ENCODE peak calls at places on chromosomes 4 and X, in ten cellular contexts. One of them, this sample, is unnamed.

GRCh38 chrX:115573172-115573571 is 12.2 kb downstream of the PLS3 start:
- DNase-seq in GM12891: no peak
- DNase-seq in activated CD4-positive, alpha-beta T cell treated with anti-CD3 and anti-CD28 coated beads for 48 hours: no peak
- DNase-seq in cardiac muscle cell: no peak
- DNase-seq in substantia nigra: no peak
- DNase-seq in posterior cingulate gyrus: no peak
- DNase-seq in stimulated activated CD4-positive, alpha-beta T cell treated with anti-CD3 and anti-CD28 coated beads, Interleukin-15, amount 100 ng/mL, for 1 hour: no peak
- DNase-seq in PC-3: no peak
- DNase-seq in body of pancreas: no peak
- DNase-seq in glutamatergic neuron: no peak
- DNase-seq in this sample: no peak

GRCh38 chrX:130539721-130540321 is 138.0 kb downstream of the RBMX2 start:
- DNase-seq in activated CD4-positive, alpha-beta T cell treated with anti-CD3 and anti-CD28 coated beads for 48 hours: peak; percentile 57
- DNase-seq in glutamatergic neuron: peak; percentile 45
- DNase-seq in stimulated activated CD4-positive, alpha-beta T cell treated with anti-CD3 and anti-CD28 coated beads, Interleukin-15, amount 100 ng/mL, for 1 hour: no peak
- DNase-seq in posterior cingulate gyrus: no peak
- DNase-seq in PC-3: peak; percentile 63
- DNase-seq in cardiac muscle cell: peak; percentile 75
- DNase-seq in substantia nigra: no peak
- DNase-seq in body of pancreas: peak; percentile 45
- DNase-seq in GM12891: no peak
- DNase-seq in this sample: peak; percentile 31

GRCh38 chrX:30941898-30942297 is 52.8 kb upstream of the TAB3 start:
- DNase-seq in glutamatergic neuron: no peak
- DNase-seq in activated CD4-positive, alpha-beta T cell treated with anti-CD3 and anti-CD28 coated beads for 48 hours: no peak
- DNase-seq in stimulated activated CD4-positive, alpha-beta T cell treated with anti-CD3 and anti-CD28 coated beads, Interleukin-15, amount 100 ng/mL, for 1 hour: no peak
- DNase-seq in PC-3: peak; percentile 25
- DNase-seq in cardiac muscle cell: no peak
- DNase-seq in GM12891: no peak
- DNase-seq in body of pancreas: no peak
- DNase-seq in substantia nigra: no peak
- DNase-seq in posterior cingulate gyrus: no peak
- DNase-seq in this sample: no peak

GRCh38 chr4:23022032-23022431 is 329.3 kb downstream of the GBA3 start:
- DNase-seq in PC-3: peak; percentile 89
- DNase-seq in glutamatergic neuron: no peak
- DNase-seq in cardiac muscle cell: no peak
- DNase-seq in stimulated activated CD4-positive, alpha-beta T cell treated with anti-CD3 and anti-CD28 coated beads, Interleukin-15, amount 100 ng/mL, for 1 hour: no peak
- DNase-seq in activated CD4-positive, alpha-beta T cell treated with anti-CD3 and anti-CD28 coated beads for 48 hours: no peak
- DNase-seq in substantia nigra: no peak
- DNase-seq in body of pancreas: no peak
- DNase-seq in posterior cingulate gyrus: no peak
- DNase-seq in GM12891: no peak
- DNase-seq in this sample: no peak

GRCh38 chrX:65451663-65452062 is 82.9 kb downstream of the LAS1L start:
- DNase-seq in cardiac muscle cell: peak; percentile 26
- DNase-seq in glutamatergic neuron: no peak
- DNase-seq in PC-3: peak; percentile 53
- DNase-seq in stimulated activated CD4-positive, alpha-beta T cell treated with anti-CD3 and anti-CD28 coated beads, Interleukin-15, amount 100 ng/mL, for 1 hour: no peak
- DNase-seq in body of pancreas: no peak
- DNase-seq in substantia nigra: no peak
- DNase-seq in activated CD4-positive, alpha-beta T cell treated with anti-CD3 and anti-CD28 coated beads for 48 hours: peak; percentile 13
- DNase-seq in posterior cingulate gyrus: no peak
- DNase-seq in GM12891: peak; percentile 5
- DNase-seq in this sample: peak; percentile 9

GRCh38 chrX:16665089-16665488 is 15.1 kb downstream of the S100G start:
- DNase-seq in cardiac muscle cell: no peak
- DNase-seq in body of pancreas: no peak
- DNase-seq in stimulated activated CD4-positive, alpha-beta T cell treated with anti-CD3 and anti-CD28 coated beads, Interleukin-15, amount 100 ng/mL, for 1 hour: no peak
- DNase-seq in GM12891: no peak
- DNase-seq in substantia nigra: no peak
- DNase-seq in PC-3: no peak
- DNase-seq in posterior cingulate gyrus: no peak
- DNase-seq in glutamatergic neuron: no peak
- DNase-seq in activated CD4-positive, alpha-beta T cell treated with anti-CD3 and anti-CD28 coated beads for 48 hours: no peak
- DNase-seq in this sample: no peak

GRCh38 chrX:15451913-15452312 is 41.2 kb downstream of the PIR start:
- DNase-seq in cardiac muscle cell: no peak
- DNase-seq in PC-3: no peak
- DNase-seq in GM12891: no peak
- DNase-seq in stimulated activated CD4-positive, alpha-beta T cell treated with anti-CD3 and anti-CD28 coated beads, Interleukin-15, amount 100 ng/mL, for 1 hour: no peak
- DNase-seq in posterior cingulate gyrus: no peak
- DNase-seq in body of pancreas: no peak
- DNase-seq in glutamatergic neuron: no peak
- DNase-seq in activated CD4-positive, alpha-beta T cell treated with anti-CD3 and anti-CD28 coated beads for 48 hours: no peak
- DNase-seq in substantia nigra: no peak
- DNase-seq in this sample: no peak

GRCh38 chr4:176387571-176387970 is 67.8 kb downstream of the SPCS3 start:
- DNase-seq in stimulated activated CD4-positive, alpha-beta T cell treated with anti-CD3 and anti-CD28 coated beads, Interleukin-15, amount 100 ng/mL, for 1 hour: no peak
- DNase-seq in cardiac muscle cell: no peak
- DNase-seq in body of pancreas: no peak
- DNase-seq in GM12891: no peak
- DNase-seq in glutamatergic neuron: no peak
- DNase-seq in PC-3: peak; percentile 66
- DNase-seq in activated CD4-positive, alpha-beta T cell treated with anti-CD3 and anti-CD28 coated beads for 48 hours: no peak
- DNase-seq in posterior cingulate gyrus: no peak
- DNase-seq in substantia nigra: no peak
- DNase-seq in this sample: no peak

GRCh38 chrX:130916636-130917422 is 13.8 kb upstream of the ENOX2 start:
- DNase-seq in body of pancreas: peak; percentile 29
- DNase-seq in stimulated activated CD4-positive, alpha-beta T cell treated with anti-CD3 and anti-CD28 coated beads, Interleukin-15, amount 100 ng/mL, for 1 hour: peak; percentile 2
- DNase-seq in substantia nigra: no peak
- DNase-seq in activated CD4-positive, alpha-beta T cell treated with anti-CD3 and anti-CD28 coated beads for 48 hours: peak; percentile 25
- DNase-seq in cardiac muscle cell: peak; percentile 70
- DNase-seq in GM12891: peak; percentile 9
- DNase-seq in posterior cingulate gyrus: peak; percentile 84
- DNase-seq in PC-3: peak; percentile 42
- DNase-seq in glutamatergic neuron: peak; percentile 28
- DNase-seq in this sample: peak; percentile 22

GRCh38 chr4:157776930-157777329 is 395.9 kb downstream of the GASK1B start:
- DNase-seq in posterior cingulate gyrus: no peak
- DNase-seq in PC-3: no peak
- DNase-seq in substantia nigra: no peak
- DNase-seq in GM12891: no peak
- DNase-seq in activated CD4-positive, alpha-beta T cell treated with anti-CD3 and anti-CD28 coated beads for 48 hours: no peak
- DNase-seq in glutamatergic neuron: no peak
- DNase-seq in cardiac muscle cell: no peak
- DNase-seq in body of pancreas: no peak
- DNase-seq in stimulated activated CD4-positive, alpha-beta T cell treated with anti-CD3 and anti-CD28 coated beads, Interleukin-15, amount 100 ng/mL, for 1 hour: no peak
- DNase-seq in this sample: no peak

GRCh38 chr4:2299794-2300193 is 37.9 kb upstream of the MXD4 start:
- DNase-seq in activated CD4-positive, alpha-beta T cell treated with anti-CD3 and anti-CD28 coated beads for 48 hours: no peak
- DNase-seq in PC-3: no peak
- DNase-seq in GM12891: no peak
- DNase-seq in body of pancreas: no peak
- DNase-seq in substantia nigra: no peak
- DNase-seq in stimulated activated CD4-positive, alpha-beta T cell treated with anti-CD3 and anti-CD28 coated beads, Interleukin-15, amount 100 ng/mL, for 1 hour: no peak
- DNase-seq in glutamatergic neuron: no peak
- DNase-seq in cardiac muscle cell: no peak
- DNase-seq in posterior cingulate gyrus: no peak
- DNase-seq in this sample: no peak

GRCh38 chr4:89496851-89497250 is 189.3 kb upstream of the GPRIN3 start:
- DNase-seq in posterior cingulate gyrus: no peak
- DNase-seq in glutamatergic neuron: no peak
- DNase-seq in body of pancreas: no peak
- DNase-seq in GM12891: no peak
- DNase-seq in PC-3: no peak
- DNase-seq in cardiac muscle cell: no peak
- DNase-seq in substantia nigra: no peak
- DNase-seq in activated CD4-positive, alpha-beta T cell treated with anti-CD3 and anti-CD28 coated beads for 48 hours: no peak
- DNase-seq in stimulated activated CD4-positive, alpha-beta T cell treated with anti-CD3 and anti-CD28 coated beads, Interleukin-15, amount 100 ng/mL, for 1 hour: no peak
- DNase-seq in this sample: no peak

GRCh38 chrX:130975947-130976346 is 72.9 kb upstream of the ENOX2 start:
- DNase-seq in activated CD4-positive, alpha-beta T cell treated with anti-CD3 and anti-CD28 coated beads for 48 hours: peak; percentile 37
- DNase-seq in body of pancreas: peak; percentile 18
- DNase-seq in cardiac muscle cell: peak; percentile 75
- DNase-seq in PC-3: peak; percentile 79
- DNase-seq in glutamatergic neuron: peak; percentile 26
- DNase-seq in GM12891: no peak
- DNase-seq in posterior cingulate gyrus: no peak
- DNase-seq in stimulated activated CD4-positive, alpha-beta T cell treated with anti-CD3 and anti-CD28 coated beads, Interleukin-15, amount 100 ng/mL, for 1 hour: no peak
- DNase-seq in substantia nigra: no peak
- DNase-seq in this sample: peak; percentile 15

GRCh38 chr4:41715155-41715554 is 33.4 kb downstream of the PHOX2B start:
- DNase-seq in stimulated activated CD4-positive, alpha-beta T cell treated with anti-CD3 and anti-CD28 coated beads, Interleukin-15, amount 100 ng/mL, for 1 hour: no peak
- DNase-seq in GM12891: no peak
- DNase-seq in substantia nigra: no peak
- DNase-seq in body of pancreas: no peak
- DNase-seq in activated CD4-positive, alpha-beta T cell treated with anti-CD3 and anti-CD28 coated beads for 48 hours: no peak
- DNase-seq in PC-3: no peak
- DNase-seq in posterior cingulate gyrus: no peak
- DNase-seq in cardiac muscle cell: no peak
- DNase-seq in glutamatergic neuron: no peak
- DNase-seq in this sample: no peak

GRCh38 chr4:56696056-56696455 is 15.0 kb upstream of the HOPX start:
- DNase-seq in cardiac muscle cell: no peak
- DNase-seq in GM12891: no peak
- DNase-seq in glutamatergic neuron: no peak
- DNase-seq in posterior cingulate gyrus: no peak
- DNase-seq in PC-3: peak; percentile 63
- DNase-seq in activated CD4-positive, alpha-beta T cell treated with anti-CD3 and anti-CD28 coated beads for 48 hours: no peak
- DNase-seq in stimulated activated CD4-positive, alpha-beta T cell treated with anti-CD3 and anti-CD28 coated beads, Interleukin-15, amount 100 ng/mL, for 1 hour: no peak
- DNase-seq in substantia nigra: no peak
- DNase-seq in body of pancreas: no peak
- DNase-seq in this sample: no peak

GRCh38 chrX:20315140-20315539 is 48.4 kb upstream of the RPS6KA3 start:
- DNase-seq in substantia nigra: no peak
- DNase-seq in posterior cingulate gyrus: no peak
- DNase-seq in glutamatergic neuron: no peak
- DNase-seq in cardiac muscle cell: no peak
- DNase-seq in stimulated activated CD4-positive, alpha-beta T cell treated with anti-CD3 and anti-CD28 coated beads, Interleukin-15, amount 100 ng/mL, for 1 hour: no peak
- DNase-seq in PC-3: no peak
- DNase-seq in body of pancreas: no peak
- DNase-seq in GM12891: no peak
- DNase-seq in activated CD4-positive, alpha-beta T cell treated with anti-CD3 and anti-CD28 coated beads for 48 hours: no peak
- DNase-seq in this sample: no peak

GRCh38 chr4:119212964-119213606 is 572 bp downstream of the USP53 start:
- DNase-seq in GM12891: peak; percentile 30
- DNase-seq in cardiac muscle cell: peak; percentile 91
- DNase-seq in substantia nigra: peak; percentile 74
- DNase-seq in glutamatergic neuron: peak; percentile 87
- DNase-seq in body of pancreas: peak; percentile 87
- DNase-seq in stimulated activated CD4-positive, alpha-beta T cell treated with anti-CD3 and anti-CD28 coated beads, Interleukin-15, amount 100 ng/mL, for 1 hour: peak; percentile 26
- DNase-seq in activated CD4-positive, alpha-beta T cell treated with anti-CD3 and anti-CD28 coated beads for 48 hours: peak; percentile 74
- DNase-seq in posterior cingulate gyrus: peak; percentile 95
- DNase-seq in PC-3: peak; percentile 78
- DNase-seq in this sample: peak; percentile 71

GRCh38 chrX:69024287-69024686 is 141.0 kb downstream of the PJA1 start:
- DNase-seq in activated CD4-positive, alpha-beta T cell treated with anti-CD3 and anti-CD28 coated beads for 48 hours: no peak
- DNase-seq in posterior cingulate gyrus: no peak
- DNase-seq in PC-3: no peak
- DNase-seq in substantia nigra: no peak
- DNase-seq in glutamatergic neuron: no peak
- DNase-seq in GM12891: no peak
- DNase-seq in body of pancreas: no peak
- DNase-seq in cardiac muscle cell: no peak
- DNase-seq in stimulated activated CD4-positive, alpha-beta T cell treated with anti-CD3 and anti-CD28 coated beads, Interleukin-15, amount 100 ng/mL, for 1 hour: no peak
- DNase-seq in this sample: no peak

GRCh38 chr4:22477794-22478182 is 38.1 kb downstream of the ADGRA3 start:
- DNase-seq in posterior cingulate gyrus: no peak
- DNase-seq in GM12891: no peak
- DNase-seq in activated CD4-positive, alpha-beta T cell treated with anti-CD3 and anti-CD28 coated beads for 48 hours: no peak
- DNase-seq in glutamatergic neuron: no peak
- DNase-seq in substantia nigra: no peak
- DNase-seq in PC-3: no peak
- DNase-seq in cardiac muscle cell: no peak
- DNase-seq in stimulated activated CD4-positive, alpha-beta T cell treated with anti-CD3 and anti-CD28 coated beads, Interleukin-15, amount 100 ng/mL, for 1 hour: no peak
- DNase-seq in body of pancreas: no peak
- DNase-seq in this sample: no peak

GRCh38 chrX:79413963-79414362 is 46.8 kb upstream of the ITM2A start:
- DNase-seq in substantia nigra: no peak
- DNase-seq in body of pancreas: no peak
- DNase-seq in posterior cingulate gyrus: no peak
- DNase-seq in GM12891: no peak
- DNase-seq in activated CD4-positive, alpha-beta T cell treated with anti-CD3 and anti-CD28 coated beads for 48 hours: no peak
- DNase-seq in cardiac muscle cell: no peak
- DNase-seq in PC-3: no peak
- DNase-seq in stimulated activated CD4-positive, alpha-beta T cell treated with anti-CD3 and anti-CD28 coated beads, Interleukin-15, amount 100 ng/mL, for 1 hour: no peak
- DNase-seq in glutamatergic neuron: no peak
- DNase-seq in this sample: no peak

GRCh38 chr4:763922-764321 is 58.3 kb downstream of the PCGF3 start:
- DNase-seq in activated CD4-positive, alpha-beta T cell treated with anti-CD3 and anti-CD28 coated beads for 48 hours: no peak
- DNase-seq in stimulated activated CD4-positive, alpha-beta T cell treated with anti-CD3 and anti-CD28 coated beads, Interleukin-15, amount 100 ng/mL, for 1 hour: no peak
- DNase-seq in GM12891: no peak
- DNase-seq in cardiac muscle cell: no peak
- DNase-seq in glutamatergic neuron: no peak
- DNase-seq in body of pancreas: no peak
- DNase-seq in PC-3: no peak
- DNase-seq in posterior cingulate gyrus: peak; percentile 79
- DNase-seq in substantia nigra: no peak
- DNase-seq in this sample: no peak

GRCh38 chr4:6235012-6235411 is 34.6 kb upstream of the WFS1 start:
- DNase-seq in PC-3: no peak
- DNase-seq in glutamatergic neuron: no peak
- DNase-seq in activated CD4-positive, alpha-beta T cell treated with anti-CD3 and anti-CD28 coated beads for 48 hours: no peak
- DNase-seq in cardiac muscle cell: no peak
- DNase-seq in substantia nigra: no peak
- DNase-seq in stimulated activated CD4-positive, alpha-beta T cell treated with anti-CD3 and anti-CD28 coated beads, Interleukin-15, amount 100 ng/mL, for 1 hour: no peak
- DNase-seq in body of pancreas: no peak
- DNase-seq in posterior cingulate gyrus: no peak
- DNase-seq in GM12891: no peak
- DNase-seq in this sample: no peak

GRCh38 chr4:6749340-6750171 is 33.0 kb upstream of the KIAA0232 start:
- DNase-seq in substantia nigra: no peak
- DNase-seq in GM12891: no peak
- DNase-seq in PC-3: peak; percentile 76
- DNase-seq in cardiac muscle cell: no peak
- DNase-seq in glutamatergic neuron: no peak
- DNase-seq in body of pancreas: peak; percentile 56
- DNase-seq in stimulated activated CD4-positive, alpha-beta T cell treated with anti-CD3 and anti-CD28 coated beads, Interleukin-15, amount 100 ng/mL, for 1 hour: no peak
- DNase-seq in activated CD4-positive, alpha-beta T cell treated with anti-CD3 and anti-CD28 coated beads for 48 hours: no peak
- DNase-seq in posterior cingulate gyrus: no peak
- DNase-seq in this sample: no peak

GRCh38 chr4:188297873-188298272 is 158.6 kb downstream of the TRIML1 start:
- DNase-seq in cardiac muscle cell: no peak
- DNase-seq in activated CD4-positive, alpha-beta T cell treated with anti-CD3 and anti-CD28 coated beads for 48 hours: no peak
- DNase-seq in stimulated activated CD4-positive, alpha-beta T cell treated with anti-CD3 and anti-CD28 coated beads, Interleukin-15, amount 100 ng/mL, for 1 hour: no peak
- DNase-seq in glutamatergic neuron: no peak
- DNase-seq in posterior cingulate gyrus: no peak
- DNase-seq in substantia nigra: no peak
- DNase-seq in GM12891: no peak
- DNase-seq in body of pancreas: no peak
- DNase-seq in PC-3: no peak
- DNase-seq in this sample: no peak

GRCh38 chrX:103878466-103879151 is 46.6 kb upstream of the RAB9B start:
- DNase-seq in posterior cingulate gyrus: no peak
- DNase-seq in PC-3: peak; percentile 95
- DNase-seq in activated CD4-positive, alpha-beta T cell treated with anti-CD3 and anti-CD28 coated beads for 48 hours: no peak
- DNase-seq in cardiac muscle cell: peak; percentile 61
- DNase-seq in substantia nigra: no peak
- DNase-seq in stimulated activated CD4-positive, alpha-beta T cell treated with anti-CD3 and anti-CD28 coated beads, Interleukin-15, amount 100 ng/mL, for 1 hour: no peak
- DNase-seq in body of pancreas: no peak
- DNase-seq in glutamatergic neuron: no peak
- DNase-seq in GM12891: no peak
- DNase-seq in this sample: no peak

GRCh38 chr4:125013891-125014290 is 300.9 kb upstream of the FAT4 start:
- DNase-seq in PC-3: peak; percentile 3
- DNase-seq in body of pancreas: no peak
- DNase-seq in posterior cingulate gyrus: no peak
- DNase-seq in cardiac muscle cell: peak; percentile 19
- DNase-seq in stimulated activated CD4-positive, alpha-beta T cell treated with anti-CD3 and anti-CD28 coated beads, Interleukin-15, amount 100 ng/mL, for 1 hour: no peak
- DNase-seq in glutamatergic neuron: no peak
- DNase-seq in GM12891: no peak
- DNase-seq in substantia nigra: no peak
- DNase-seq in activated CD4-positive, alpha-beta T cell treated with anti-CD3 and anti-CD28 coated beads for 48 hours: no peak
- DNase-seq in this sample: no peak

GRCh38 chr4:102259081-102259480 is 86.2 kb downstream of the SLC39A8 start:
- DNase-seq in substantia nigra: no peak
- DNase-seq in posterior cingulate gyrus: no peak
- DNase-seq in GM12891: no peak
- DNase-seq in body of pancreas: no peak
- DNase-seq in PC-3: peak; percentile 9
- DNase-seq in glutamatergic neuron: no peak
- DNase-seq in activated CD4-positive, alpha-beta T cell treated with anti-CD3 and anti-CD28 coated beads for 48 hours: no peak
- DNase-seq in stimulated activated CD4-positive, alpha-beta T cell treated with anti-CD3 and anti-CD28 coated beads, Interleukin-15, amount 100 ng/mL, for 1 hour: no peak
- DNase-seq in cardiac muscle cell: no peak
- DNase-seq in this sample: no peak

GRCh38 chr4:76002176-76002575 is 5.1 kb downstream of the CXCL9 start:
- DNase-seq in body of pancreas: no peak
- DNase-seq in cardiac muscle cell: no peak
- DNase-seq in activated CD4-positive, alpha-beta T cell treated with anti-CD3 and anti-CD28 coated beads for 48 hours: no peak
- DNase-seq in glutamatergic neuron: no peak
- DNase-seq in substantia nigra: no peak
- DNase-seq in stimulated activated CD4-positive, alpha-beta T cell treated with anti-CD3 and anti-CD28 coated beads, Interleukin-15, amount 100 ng/mL, for 1 hour: no peak
- DNase-seq in GM12891: no peak
- DNase-seq in PC-3: peak; percentile 52
- DNase-seq in posterior cingulate gyrus: no peak
- DNase-seq in this sample: no peak

This sample was measured in stimulated activated naive CD8-positive, alpha-beta T cell treated with anti-CD3 and anti-CD28 coated beads, Interleukin-15, Interleukin-2, amounts not matched to agents 100 U/mL and 50 U/mL, for 24 hours.